ENCODE peak calls at places on chromosome 4, in ten cellular contexts. B, A, N, U, G, J, C, Y, Q and X are unnamed samples.

GRCh38 chr4:157804169-157804543 is 368.7 kb downstream of the GASK1B start:
- DNase-seq in C (no peak), A (no peak), J (no peak), Q (no peak), B (no peak), G (no peak), N (no peak), U (no peak), Y (no peak), X (no peak)

GRCh38 chr4:7660176-7660540 is 225.4 kb upstream of the PSAPL1 start:
- DNase-seq in U (no peak), J (no peak), Q (no peak), B (no peak), G (no peak), A (no peak), N (no peak), C (no peak), Y (no peak), X (no peak)

GRCh38 chr4:20418865-20419451 is 167.3 kb downstream of the SLIT2 start:
- DNase-seq in C (peak; percentile 45), J (peak; percentile 36), A (no peak), Y (peak; percentile 58), G (peak; percentile 37), B (no peak), Q (peak; percentile 49), U (no peak), N (peak; percentile 89), X (no peak)

GRCh38 chr4:38803833-38804653 is 548 bp downstream of the TLR1 start:
- DNase-seq in Y (no peak), G (peak; percentile 25), A (no peak), B (no peak), J (no peak), C (peak; percentile 87), U (no peak), N (no peak), Q (peak; percentile 12), X (no peak)

GRCh38 chr4:139242511-139243051 is 37.4 kb downstream of the MGARP start:
- DNase-seq in C (no peak), Y (peak; percentile 25), A (no peak), B (no peak), J (peak; percentile 85), G (no peak), U (no peak), N (peak; percentile 59), Q (no peak), X (no peak)

GRCh38 chr4:2874861-2875260 is 31.2 kb downstream of the ADD1 start:
- DNase-seq in Q (no peak), B (no peak), G (no peak), C (no peak), J (no peak), U (no peak), N (no peak), Y (no peak), A (no peak), X (no peak)

GRCh38 chr4:151260526-151260925 is 16.4 kb upstream of the PRSS48 start:
- DNase-seq in Q (no peak), C (no peak), Y (no peak), N (no peak), J (no peak), A (no peak), U (no peak), G (no peak), B (no peak), X (no peak)

GRCh38 chr4:8225704-8226443 is 26.8 kb downstream of the SH3TC1 start:
- DNase-seq in Y (no peak), A (no peak), U (no peak), C (no peak), N (no peak), Q (no peak), J (no peak), B (no peak), G (no peak), X (no peak)

GRCh38 chr4:15938182-15938581 is 358 bp downstream of the FGFBP1 start:
- DNase-seq in Y (peak; percentile 85), C (no peak), G (no peak), B (no peak), A (no peak), N (no peak), Q (no peak), J (no peak), U (no peak), X (no peak)

GRCh38 chr4:168264903-168265302 is 53.6 kb downstream of the DDX60 start:
- DNase-seq in J (no peak), U (no peak), Y (no peak), G (no peak), N (no peak), C (no peak), B (no peak), Q (no peak), A (no peak), X (no peak)

GRCh38 chr4:100581337-100581736 is 63.5 kb upstream of the EMCN start:
- DNase-seq in Y (peak; percentile 54), N (peak; percentile 28), U (no peak), C (no peak), G (no peak), B (no peak), J (no peak), Q (no peak), A (no peak), X (no peak)

GRCh38 chr4:23697001-23697528 is 192.8 kb downstream of the PPARGC1A start:
- DNase-seq in U (no peak), G (no peak), Y (no peak), Q (no peak), A (no peak), J (no peak), B (no peak), C (no peak), N (no peak), X (no peak)

GRCh38 chr4:155914782-155915181 is 11.3 kb downstream of the TDO2 start:
- DNase-seq in C (no peak), G (no peak), A (no peak), Q (no peak), J (no peak), N (no peak), U (no peak), B (no peak), Y (peak; percentile 40), X (no peak)

GRCh38 chr4:1393866-1394265 is 12.4 kb downstream of the NKX1-1 start:
- DNase-seq in B (no peak), C (no peak), A (no peak), Y (no peak), Q (no peak), J (no peak), N (no peak), U (no peak), G (no peak), X (no peak)

GRCh38 chr4:123643691-123644090 is 247.1 kb downstream of the SPRY1 start:
- DNase-seq in N (no peak), G (no peak), C (no peak), B (no peak), J (no peak), Y (no peak), A (no peak), U (no peak), Q (no peak), X (no peak)

GRCh38 chr4:128220286-128221235 is 67.1 kb downstream of the PGRMC2 start:
- DNase-seq in A (no peak), G (no peak), N (peak; percentile 66), B (no peak), Q (no peak), Y (peak; percentile 9), J (peak; percentile 42), C (no peak), U (no peak), X (no peak)

GRCh38 chr4:26065833-26066232 is 151.8 kb downstream of the SMIM20 start:
- DNase-seq in Y (no peak), G (no peak), J (no peak), C (no peak), N (no peak), B (no peak), U (no peak), Q (no peak), A (no peak), X (no peak)

GRCh38 chr4:54184581-54184980 is 44.5 kb upstream of the PDGFRA start:
- DNase-seq in G (no peak), N (no peak), Q (no peak), C (no peak), A (no peak), U (no peak), Y (no peak), J (no peak), B (no peak), X (no peak)

GRCh38 chr4:48329976-48330375 is 11.4 kb upstream of the SLAIN2 start:
- DNase-seq in G (no peak), N (peak; percentile 92), A (no peak), J (peak; percentile 40), C (no peak), B (no peak), Y (peak; percentile 62), Q (no peak), U (no peak), X (no peak)